ENCODE peak calls at places on chromosome X, in six cellular contexts. Q is spleen; Y is T-helper 2 cell treated with Interferon-gamma antibody and Interleukin-4, amounts not matched to agents 5 μg/mL and 100 μg/mL, for 36 hours; D is AG09309; H is renal cortical epithelial cell; I is colonic mucosa. P is an unnamed sample.

GRCh38 chrX:154327026-154327820 is 31.6 kb downstream of the TKTL1 start:
- DNase-seq in D (peak), I (no peak), Q (no peak), H (peak), Y (no peak), P (no peak)

GRCh38 chrX:106670631-106671030 is 55.9 kb upstream of the RNF128 start:
- DNase-seq in Q (no peak), I (no peak), H (no peak), Y (no peak), D (no peak), P (no peak)

GRCh38 chrX:12309040-12309732 is 170.9 kb downstream of the FRMPD4 start:
- DNase-seq in Q (no peak), H (peak), Y (no peak), D (no peak), I (no peak), P (no peak)

GRCh38 chrX:20500171-20500865 is 233.6 kb upstream of the RPS6KA3 start:
- DNase-seq in I (no peak), H (no peak), D (no peak), Q (no peak), Y (peak), P (no peak)

GRCh38 chrX:118637997-118638396 is 89.4 kb upstream of the IL13RA1 start:
- DNase-seq in D (no peak), Y (no peak), I (no peak), H (peak), Q (no peak), P (no peak)

GRCh38 chrX:84046403-84046984 is 141.5 kb downstream of the RPS6KA6 start:
- DNase-seq in Q (no peak), D (no peak), H (peak), I (no peak), Y (no peak), P (no peak)

GRCh38 chrX:39764441-39764914 is 333.3 kb downstream of the BCOR start:
- DNase-seq in D (no peak), Y (no peak), I (no peak), H (peak), Q (no peak), P (no peak)

GRCh38 chrX:49073641-49074575 is at the start of gene PRAF2:
- DNase-seq in I (peak), H (peak), Y (peak), Q (peak), D (peak), P (peak)

GRCh38 chrX:4674028-4674782 is 960.8 kb upstream of the PRKX start:
- DNase-seq in Q (no peak), H (no peak), D (no peak), I (no peak), Y (no peak), P (no peak)

GRCh38 chrX:38154818-38155217 is 65.9 kb downstream of the SRPX start:
- DNase-seq in D (no peak), H (no peak), I (peak), Y (no peak), Q (no peak), P (no peak)

GRCh38 chrX:48779399-48779798 is 7.0 kb upstream of the GATA1 start:
- DNase-seq in Q (no peak), H (no peak), I (no peak), Y (no peak), D (no peak), P (peak)

GRCh38 chrX:63525491-63525890 is 174.4 kb upstream of the SPIN4 start:
- DNase-seq in I (no peak), H (peak), Y (no peak), Q (no peak), D (no peak), P (no peak)

GRCh38 chrX:118603981-118604380 is 108.4 kb downstream of the DOCK11 start:
- DNase-seq in D (peak), H (peak), Y (peak), I (peak), Q (no peak), P (no peak)

GRCh38 chrX:34770511-34770910 is 113.4 kb upstream of the TMEM47 start:
- DNase-seq in Q (no peak), D (peak), Y (no peak), I (no peak), H (no peak), P (no peak)

P was measured in posterior vena cava.